ENCODE peak calls at places on chromosome 22, in four cellular contexts. K, R, G and P are unnamed samples.

GRCh38 chr22:37186228-37186996 is 1.6 kb downstream of the C1QTNF6 start:
- DNase-seq in K (peak; percentile 58), R (peak; percentile 78), G (peak; percentile 13), P (peak; percentile 64)

GRCh38 chr22:20249797-20250354 is 18.2 kb downstream of the RTN4R start:
- DNase-seq in K (no peak), R (no peak), G (no peak), P (no peak)

GRCh38 chr22:44821741-44822425 is 69.5 kb downstream of the ARHGAP8 start:
- DNase-seq in K (no peak), R (no peak), G (no peak), P (no peak)

GRCh38 chr22:37559901-37560681 is at the start of gene CDC42EP1:
- DNase-seq in K (no peak), R (no peak), G (peak; percentile 54), P (no peak)

GRCh38 chr22:43862074-43862881 is at the start of gene SULT4A1:
- DNase-seq in K (no peak), R (no peak), G (no peak), P (no peak)

GRCh38 chr22:29343313-29343805 is 27.9 kb upstream of the RASL10A start:
- DNase-seq in K (no peak), R (no peak), G (no peak), P (no peak)

GRCh38 chr22:39234157-39234793 is 10.5 kb downstream of the PDGFB start:
- DNase-seq in K (no peak), R (no peak), G (no peak), P (no peak)

GRCh38 chr22:32674925-32675825 is 126.3 kb upstream of the TIMP3 start:
- DNase-seq in K (no peak), R (no peak), G (no peak), P (no peak)